ENCODE peak calls at places on chromosomes 6 and 20, in five cellular contexts. Y is H9, B is cardiac fibroblast, O is psoas muscle, W is AG10803. Q is an unnamed sample.

GRCh38 chr6:149459761-149460160 is 25.1 kb downstream of the ZC3H12D start:
- DNase-seq in Y (no peak), B (no peak), O (no peak), W (no peak), Q (no peak)

GRCh38 chr6:55014321-55015088 is 159.8 kb upstream of the HCRTR2 start:
- DNase-seq in Y (no peak), B (no peak), O (no peak), W (peak), Q (no peak)

GRCh38 chr20:47063407-47063806 is 168.8 kb downstream of the EYA2 start:
- DNase-seq in Y (no peak), B (no peak), O (no peak), W (no peak), Q (no peak)

GRCh38 chr6:40543776-40544175 is 43.4 kb downstream of the LRFN2 start:
- DNase-seq in Y (no peak), B (no peak), O (no peak), W (no peak), Q (peak)

GRCh38 chr6:168968228-168968627 is 285.4 kb downstream of the THBS2 start:
- DNase-seq in Y (no peak), B (peak), O (peak), W (peak), Q (peak)

GRCh38 chr20:62576815-62577214 is 65.5 kb upstream of the SLCO4A1 start:
- DNase-seq in Y (peak), B (peak), O (no peak), W (peak), Q (no peak)

GRCh38 chr6:137352859-137353258 is 133.7 kb upstream of the IFNGR1 start:
- DNase-seq in Y (no peak), B (peak), O (no peak), W (no peak), Q (no peak)

GRCh38 chr20:36273414-36274247 is 32.5 kb upstream of the DLGAP4 start:
- DNase-seq in Y (no peak), B (peak), O (no peak), W (peak), Q (no peak)

GRCh38 chr6:41440958-41441357 is 105.2 kb upstream of the FOXP4 start:
- DNase-seq in Y (no peak), B (no peak), O (no peak), W (no peak), Q (no peak)

GRCh38 chr6:112511441-112511840 is 164.3 kb downstream of the RFPL4B start:
- DNase-seq in Y (no peak), B (no peak), O (no peak), W (no peak), Q (no peak)

GRCh38 chr20:39874049-39874893 is 814.8 kb downstream of the MAFB start:
- DNase-seq in Y (peak), B (peak), O (peak), W (peak), Q (peak)

GRCh38 chr6:28772480-28773381 is 151.1 kb downstream of the TRIM27 start:
- DNase-seq in Y (peak), B (no peak), O (no peak), W (no peak), Q (no peak)

GRCh38 chr6:44489912-44490604 is 102.6 kb downstream of the CDC5L start:
- DNase-seq in Y (no peak), B (peak), O (peak), W (peak), Q (peak)

DNA sequence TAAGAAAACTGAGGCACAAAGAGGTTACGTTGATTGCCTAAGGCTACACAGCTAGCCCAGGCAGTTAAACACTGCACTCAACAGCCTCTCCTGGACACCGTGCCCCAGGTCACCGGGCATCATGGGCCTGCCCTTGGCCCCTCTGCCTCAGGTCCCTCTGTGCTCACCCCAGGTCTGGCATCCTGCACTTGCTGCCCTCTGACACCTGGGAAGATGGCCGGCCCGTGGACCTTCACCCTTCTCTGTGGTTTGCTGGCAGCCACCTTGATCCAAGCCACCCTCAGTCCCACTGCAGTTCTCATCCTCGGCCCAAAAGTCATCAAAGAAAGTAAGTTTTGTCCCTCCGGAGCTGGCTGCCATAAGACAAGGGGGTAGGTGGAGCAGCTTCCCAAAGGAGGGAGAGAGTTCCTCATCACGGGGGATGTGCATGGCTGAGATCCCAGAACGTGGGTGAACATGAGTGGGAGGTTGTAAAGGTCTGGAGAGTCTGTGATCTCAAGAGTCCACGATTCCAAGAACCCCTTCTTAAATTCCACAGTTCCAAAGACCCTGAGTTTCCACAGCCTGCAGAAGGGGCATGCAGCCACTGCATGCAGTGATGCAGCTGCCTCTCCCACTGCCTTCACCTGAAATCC is 3.0 kb downstream of the BPIFB1 start:
- DNase-seq in Y (no peak), B (no peak), O (no peak), W (no peak), Q (no peak)
- TF ChIP-seq CTCF in Y (no peak), B (no peak), O (no peak), W (no peak), Q (no peak)

DNA sequence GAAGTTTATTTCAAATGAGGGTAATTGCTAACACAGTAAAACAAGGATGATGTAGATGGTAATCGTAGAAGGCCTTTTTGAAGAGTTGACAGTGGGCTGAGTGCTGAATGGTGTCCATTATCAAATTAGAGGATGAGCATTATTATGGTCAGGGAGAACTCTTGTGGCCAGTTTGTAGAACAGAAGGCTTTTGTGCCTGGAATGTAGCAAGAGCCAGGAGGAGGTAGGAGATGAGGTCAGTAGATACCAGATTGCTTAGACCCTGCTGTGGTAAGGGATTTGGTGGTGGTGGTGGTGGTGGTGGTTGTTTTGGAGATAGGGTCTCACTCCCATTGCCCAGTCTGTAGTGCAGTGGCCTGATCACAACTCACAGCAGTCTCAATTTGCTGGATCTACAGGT is 6.2 kb downstream of the CSE1L start:
- DNase-seq in Y (no peak), B (no peak), O (no peak), W (peak), Q (no peak)
- TF ChIP-seq CTCF in Y (no peak), B (no peak), O (no peak), W (no peak), Q (no peak)

GRCh38 chr20:15491564-15491963 is 1081.7 kb downstream of the KIF16B start:
- DNase-seq in Y (peak), B (no peak), O (no peak), W (no peak), Q (no peak)
- TF ChIP-seq CTCF in Y (peak), B (no peak), O (no peak), W (peak), Q (no peak)

GRCh38 chr6:68958327-68958726 is 323.2 kb downstream of the ADGRB3 start:
- DNase-seq in Y (no peak), B (peak), O (no peak), W (peak), Q (no peak)
- TF ChIP-seq CTCF in Y (no peak), B (no peak), O (no peak), W (peak), Q (no peak)

GRCh38 chr6:132041706-132042105 is 90.5 kb upstream of the CCN2 start:
- DNase-seq in Y (no peak), B (no peak), O (no peak), W (no peak), Q (no peak)
- TF ChIP-seq CTCF in Y (no peak), B (no peak), O (no peak), W (no peak), Q (no peak)

DNA sequence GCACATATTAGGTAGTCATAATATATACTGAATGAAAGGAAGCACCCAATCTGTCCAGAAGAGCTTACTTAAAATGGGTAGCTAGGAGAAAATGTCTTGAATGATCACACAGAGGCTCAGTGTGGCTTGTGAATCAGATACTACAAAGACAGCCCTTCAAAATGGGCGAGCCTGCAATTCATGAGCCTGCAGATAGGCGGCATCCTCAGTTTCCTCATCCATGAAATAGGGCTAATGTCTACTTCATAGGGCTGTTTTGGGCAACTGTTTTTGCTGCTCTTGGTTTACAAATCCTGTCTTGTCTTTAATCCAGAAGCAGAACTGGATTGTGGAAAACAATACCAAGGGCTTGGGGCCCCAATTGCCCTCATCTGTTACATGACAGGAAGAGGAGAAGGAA is 129.3 kb upstream of the KCNK16 start:
- DNase-seq in Y (peak), B (no peak), O (no peak), W (no peak), Q (no peak)
- TF ChIP-seq CTCF in Y (peak), B (peak), O (peak), W (peak), Q (no peak)